ENCODE peak calls at places on chromosomes 16 and 17, in nine cellular contexts. Z is activated naive CD4-positive, alpha-beta T cell; J is left colon; K is H9; V is activated CD8-positive, alpha-beta memory T cell treated with anti-CD3 and anti-CD28 coated beads, Interleukin-2, amount 50 U/mL, for 4 hours; L is T-helper 1 cell; E is NCI-H2107; H is CMK; X is HCT116. N is an unnamed sample.

GRCh38 chr17:8458128-8458527 is 22.4 kb downstream of the NDEL1 start:
- DNase-seq in Z (no peak), H (no peak), L (no peak), K (no peak), J (no peak), V (no peak), X (no peak), E (no peak), N (no peak)

GRCh38 chr17:70053241-70054234 is 21.5 kb upstream of the KCNJ16 start:
- DNase-seq in H (no peak), E (no peak), V (no peak), X (no peak), L (no peak), K (no peak), Z (no peak), J (no peak), N (no peak)

GRCh38 chr17:74604200-74604599 is 12.1 kb upstream of the CD300LD start:
- DNase-seq in K (no peak), V (no peak), J (no peak), H (no peak), E (no peak), Z (no peak), X (no peak), L (no peak), N (no peak)

GRCh38 chr16:3824121-3824795 is 56.3 kb downstream of the CREBBP start:
- DNase-seq in V (no peak), E (no peak), H (no peak), L (no peak), J (no peak), X (no peak), Z (no peak), K (no peak), N (no peak)

GRCh38 chr16:2715519-2715918 is 4.5 kb downstream of the PRSS27 start:
- DNase-seq in E (no peak), Z (peak), X (no peak), K (peak), L (peak), J (peak), V (peak), H (peak), N (peak)

GRCh38 chr16:68311316-68311620 is 449 bp downstream of the PRMT7 start:
- DNase-seq in X (no peak), H (no peak), K (no peak), V (no peak), L (no peak), Z (no peak), J (no peak), E (no peak), N (no peak)

GRCh38 chr17:75266315-75267145 is 4.5 kb downstream of the MIF4GD start:
- DNase-seq in V (no peak), L (no peak), Z (no peak), X (no peak), K (no peak), H (no peak), E (peak), J (no peak), N (peak)

GRCh38 chr16:53745126-53745525 is 41.2 kb downstream of the FTO start:
- DNase-seq in Z (no peak), L (no peak), K (no peak), V (no peak), J (no peak), X (no peak), H (no peak), E (no peak), N (no peak)

GRCh38 chr17:29155966-29156338 is 24.2 kb downstream of the MYO18A start:
- DNase-seq in X (no peak), E (no peak), Z (no peak), V (no peak), H (no peak), J (no peak), L (no peak), K (peak), N (no peak)